ENCODE peak calls at places on chromosomes 13 and 19, in seven cellular contexts. U is heart left ventricle, M is IMR-90, S is Right ventricle myocardium superior, V is left lung, C is GM12878, Q is left cardiac atrium. P is an unnamed sample.

GRCh38 chr19:42121036-42121621 is 11.1 kb downstream of the POU2F2 start:
- ATAC-seq in V (no peak), U (no peak), S (peak), Q (peak), C (peak), M (no peak), P (peak)

GRCh38 chr13:65217459-65217858 is 2012.7 kb downstream of the PCDH9 start:
- ATAC-seq in M (no peak), S (no peak), U (no peak), C (no peak), Q (no peak), V (no peak), P (no peak)

GRCh38 chr13:95155093-95155492 is 146.2 kb downstream of the ABCC4 start:
- ATAC-seq in Q (no peak), S (no peak), U (no peak), M (no peak), V (no peak), C (no peak), P (no peak)

GRCh38 chr13:113267642-113268405 is 29.2 kb upstream of the LAMP1 start:
- ATAC-seq in C (no peak), Q (peak), V (no peak), S (peak), M (peak), U (no peak), P (peak)

GRCh38 chr19:18274303-18274775 is at the start of gene IQCN:
- ATAC-seq in M (peak), C (no peak), U (peak), V (no peak), Q (peak), S (peak), P (no peak)

GRCh38 chr13:95111608-95112007 is 189.6 kb downstream of the ABCC4 start:
- ATAC-seq in C (no peak), V (no peak), U (no peak), M (no peak), S (no peak), Q (no peak), P (no peak)

GRCh38 chr19:41530761-41531301 is 45.1 kb upstream of the CEACAM21 start:
- ATAC-seq in Q (peak), V (peak), S (peak), C (no peak), M (no peak), U (peak), P (no peak)

GRCh38 chr13:109699628-109700071 is 86.7 kb downstream of the IRS2 start:
- ATAC-seq in S (no peak), U (no peak), Q (no peak), C (no peak), M (no peak), V (no peak), P (no peak)

GRCh38 chr19:49624967-49625910 is 14.7 kb downstream of the RRAS start:
- ATAC-seq in U (peak), M (peak), Q (peak), S (no peak), V (no peak), C (no peak), P (peak)

GRCh38 chr19:19502281-19502680 is 13.1 kb downstream of the TSSK6 start:
- ATAC-seq in C (no peak), Q (no peak), S (no peak), V (no peak), M (no peak), U (no peak), P (no peak)

GRCh38 chr19:42017040-42017439 is 23.0 kb upstream of the ATP1A3 start:
- ATAC-seq in V (no peak), C (no peak), S (no peak), U (no peak), M (no peak), Q (no peak), P (no peak)

GRCh38 chr19:47418595-47419036 is 711 bp downstream of the MEIS3 start:
- ATAC-seq in U (no peak), M (peak), V (no peak), C (no peak), Q (peak), S (no peak), P (peak)

GRCh38 chr13:51825681-51826254 is 19.2 kb downstream of the TMEM272 start:
- ATAC-seq in S (no peak), U (no peak), M (no peak), C (no peak), Q (no peak), V (no peak), P (no peak)

GRCh38 chr19:28633223-28634030 is 579.5 kb downstream of the UQCRFS1 start:
- ATAC-seq in U (no peak), V (peak), Q (peak), C (peak), M (no peak), S (peak), P (no peak)

GRCh38 chr13:27770809-27771208 is 21.5 kb upstream of the GSX1 start:
- ATAC-seq in S (no peak), M (no peak), U (no peak), Q (no peak), V (peak), C (peak), P (no peak)

GRCh38 chr19:55494172-55494761 is 6.0 kb downstream of the SSC5D start:
- ATAC-seq in C (peak), M (peak), S (peak), V (peak), Q (peak), U (peak), P (peak)

GRCh38 chr13:76027131-76027530 is 391.0 kb downstream of the LMO7 start:
- ATAC-seq in C (no peak), V (no peak), S (no peak), Q (no peak), U (no peak), M (no peak), P (no peak)

GRCh38 chr19:19217110-19217509 is 5.4 kb downstream of the NCAN start:
- ATAC-seq in S (no peak), Q (no peak), M (no peak), U (no peak), C (peak), V (no peak), P (no peak)

GRCh38 chr13:74074723-74075122 is 59.5 kb downstream of the KLF12 start:
- ATAC-seq in U (peak), M (peak), S (no peak), Q (peak), V (no peak), C (no peak), P (no peak)

GRCh38 chr13:46173656-46174055 is 8.3 kb downstream of the LCP1 start:
- ATAC-seq in S (no peak), U (no peak), V (peak), Q (no peak), C (peak), M (no peak), P (peak)

GRCh38 chr13:49356224-49356623 is 87.6 kb downstream of the CAB39L start:
- ATAC-seq in Q (peak), S (peak), U (peak), C (no peak), V (peak), M (peak), P (no peak)

GRCh38 chr19:17113127-17113785 is 37.7 kb downstream of the MYO9B start:
- ATAC-seq in M (no peak), Q (peak), U (no peak), C (no peak), V (no peak), S (peak), P (no peak)

GRCh38 chr19:6476155-6476895 is 5.3 kb downstream of the DENND1C start:
- ATAC-seq in Q (peak), V (peak), C (peak), U (peak), S (peak), M (peak), P (peak)

GRCh38 chr13:84605927-84606326 is 723.7 kb upstream of the SLITRK1 start:
- ATAC-seq in Q (no peak), U (no peak), S (no peak), C (peak), V (no peak), M (no peak), P (no peak)

GRCh38 chr19:47023448-47023794 is 3.8 kb downstream of the NPAS1 start:
- ATAC-seq in C (no peak), U (no peak), S (no peak), M (no peak), Q (no peak), V (no peak), P (no peak)

GRCh38 chr19:50513746-50514345 is at the start of gene ASPDH:
- ATAC-seq in Q (no peak), M (no peak), S (no peak), U (no peak), C (no peak), V (no peak), P (no peak)

GRCh38 chr13:20461481-20461859 is 64.2 kb downstream of the CRYL1 start:
- ATAC-seq in M (peak), Q (peak), S (no peak), U (peak), C (no peak), V (no peak), P (no peak)

GRCh38 chr13:94345374-94346195 is 133.9 kb downstream of the DCT start:
- ATAC-seq in V (peak), C (peak), M (peak), U (peak), Q (no peak), S (peak), P (no peak)

GRCh38 chr19:34120846-34121639 is 51.3 kb upstream of the LSM14A start:
- ATAC-seq in S (no peak), U (no peak), M (peak), V (peak), C (peak), Q (no peak), P (no peak)

GRCh38 chr19:9309139-9309973 is at the start of gene ZNF699:
- ATAC-seq in S (peak), Q (peak), V (peak), C (peak), M (peak), U (peak), P (peak)

GRCh38 chr13:39501711-39502324 is 101.2 kb downstream of the LHFPL6 start:
- ATAC-seq in M (no peak), V (peak), U (peak), Q (peak), S (peak), C (peak), P (no peak)

GRCh38 chr13:87810391-87810801 is 139.2 kb downstream of the SLITRK5 start:
- ATAC-seq in M (no peak), V (no peak), C (peak), Q (no peak), S (no peak), U (no peak), P (no peak)

GRCh38 chr19:38049105-38049649 is 142.2 kb downstream of the SIPA1L3 start:
- ATAC-seq in C (peak), S (peak), Q (peak), U (peak), M (no peak), V (peak), P (peak)

P was measured in stimulated activated memory B cell treated with anti-CD40 and anti-IgM and Interleukin-4, amounts not matched to agents 10 μg/mL and 1 μg/mL and 100 μg/mL, for 72 hours.